ENCODE peak calls at places on chromosome 15, in seven cellular contexts. N is fibroblast of villous mesenchyme; M is HFFc6; R is ovary; Q is activated naive CD4-positive, alpha-beta T cell treated with anti-CD3 and anti-CD28 coated beads, Interleukin-2, amount 50 U/mL, for 16 hours; L is activated gamma-delta T cell treated with Interleukin-2 at 50 U/mL for 16 hours; E is iris pigment epithelial cell. G is an unnamed sample.

GRCh38 chr15:79094611-79095021 is 4.0 kb upstream of the RASGRF1 start:
- DNase-seq in R (no peak), L (no peak), M (no peak), N (no peak), E (no peak), Q (no peak), G (no peak)

GRCh38 chr15:34810455-34811146 is 15.3 kb upstream of the ACTC1 start:
- DNase-seq in N (peak), Q (no peak), R (no peak), L (no peak), E (peak), M (peak), G (no peak)

GRCh38 chr15:99707481-99708270 is 25.6 kb downstream of the LYSMD4 start:
- DNase-seq in E (peak), L (no peak), N (peak), Q (peak), M (peak), R (no peak), G (no peak)

GRCh38 chr15:92510163-92510882 is 116.6 kb downstream of the ST8SIA2 start:
- DNase-seq in M (peak), E (no peak), Q (no peak), L (no peak), N (no peak), R (no peak), G (no peak)

GRCh38 chr15:56052389-56053045 is 59.1 kb upstream of the NEDD4 start:
- DNase-seq in Q (no peak), E (peak), N (peak), R (no peak), L (no peak), M (peak), G (no peak)

GRCh38 chr15:37140531-37141053 is 40.2 kb upstream of the MEIS2 start:
- DNase-seq in R (no peak), Q (no peak), N (no peak), L (no peak), E (peak), M (no peak), G (no peak)

GRCh38 chr15:50891159-50891558 is 17.3 kb upstream of the AP4E1 start:
- DNase-seq in N (no peak), E (no peak), Q (no peak), M (no peak), R (no peak), L (no peak), G (no peak)

GRCh38 chr15:57510647-57511046 is 81.1 kb upstream of the MYZAP start:
- DNase-seq in M (no peak), R (no peak), Q (no peak), N (peak), E (peak), L (no peak), G (peak)

GRCh38 chr15:94670436-94671034 is 439.2 kb downstream of the MCTP2 start:
- DNase-seq in N (peak), L (no peak), M (peak), Q (no peak), R (no peak), E (peak), G (no peak)

GRCh38 chr15:51830279-51830806 is 890 bp downstream of the TMOD3 start:
- DNase-seq in Q (no peak), N (peak), M (peak), L (no peak), E (peak), R (peak), G (no peak)

GRCh38 chr15:82048809-82049208 is 3.0 kb upstream of the MEX3B start:
- DNase-seq in N (no peak), R (no peak), E (no peak), L (no peak), Q (no peak), M (no peak), G (no peak)

GRCh38 chr15:75720787-75721461 is 8.3 kb upstream of the CSPG4 start:
- DNase-seq in Q (peak), M (peak), L (no peak), N (no peak), E (no peak), R (no peak), G (peak)